ENCODE peak calls at places on chromosome 3, in eight cellular contexts. F is GM04504; X is GM03348; M is T-helper 9 cell; R is AG04450; N is activated CD8-positive, alpha-beta memory T cell treated with anti-CD3 and anti-CD28 coated beads for 4 hours; O is activated CD4-positive, alpha-beta T cell treated with anti-CD3 and anti-CD28 coated beads, Interleukin-2, amount 50 U/mL, for 24 hours; T is RCC 7860. E is an unnamed sample.

GRCh38 chr3:184756151-184756681 is 44.4 kb upstream of the MAGEF1 start:
- DNase-seq in F (no peak), X (no peak), M (no peak), R (no peak), N (no peak), O (no peak), T (no peak), E (no peak)

GRCh38 chr3:16498130-16498890 is 15.2 kb downstream of the RFTN1 start:
- DNase-seq in F (no peak), X (no peak), M (no peak), R (no peak), N (no peak), O (no peak), T (no peak), E (no peak)

GRCh38 chr3:49351521-49352011 is 6.6 kb downstream of the GPX1 start:
- DNase-seq in F (no peak), X (peak; percentile 74), M (no peak), R (peak; percentile 75), N (no peak), O (no peak), T (peak; percentile 78), E (peak; percentile 87)

GRCh38 chr3:105359098-105359762 is 7.5 kb upstream of the ALCAM start:
- DNase-seq in F (peak; percentile 38), X (no peak), M (no peak), R (no peak), N (no peak), O (no peak), T (peak; percentile 74), E (peak; percentile 84)

GRCh38 chr3:123100192-123100776 is 33.5 kb downstream of the PDIA5 start:
- DNase-seq in F (no peak), X (no peak), M (no peak), R (no peak), N (no peak), O (no peak), T (no peak), E (no peak)

GRCh38 chr3:68878322-68878721 is 54.0 kb downstream of the TAFA4 start:
- DNase-seq in F (peak; percentile 1), X (peak; percentile 34), M (no peak), R (no peak), N (no peak), O (no peak), T (no peak), E (peak; percentile 3)

GRCh38 chr3:160180581-160181216 is 44.5 kb upstream of the C3orf80 start:
- DNase-seq in F (peak; percentile 97), X (peak; percentile 77), M (no peak), R (no peak), N (no peak), O (no peak), T (no peak), E (peak; percentile 5)

GRCh38 chr3:188635258-188636038 is 481.5 kb downstream of the LPP start:
- DNase-seq in F (no peak), X (peak; percentile 21), M (no peak), R (no peak), N (no peak), O (no peak), T (no peak), E (no peak)

GRCh38 chr3:102936511-102936910 is 501.7 kb downstream of the ZPLD1 start:
- DNase-seq in F (no peak), X (no peak), M (no peak), R (no peak), N (no peak), O (no peak), T (no peak), E (no peak)

GRCh38 chr3:176428552-176428951 is 768.7 kb downstream of the TBL1XR1 start:
- DNase-seq in F (no peak), X (no peak), M (no peak), R (no peak), N (no peak), O (no peak), T (no peak), E (no peak)

E was measured in HCEC 1CT.